ENCODE peak calls at places on chromosomes 3 and 15, in four cellular contexts. P is psoas muscle, J is K562, V is upper lobe of right lung. T is an unnamed sample.

GRCh38 chr15:31398677-31399260 is 72.1 kb downstream of the KLF13 start:
- DNase-seq in P (no peak), J (no peak), V (no peak), T (no peak)

GRCh38 chr3:48038971-48039481 is 22.8 kb upstream of the MAP4 start:
- DNase-seq in J (no peak), P (no peak), V (no peak), T (no peak)

GRCh38 chr3:7978104-7978457 is 523.5 kb upstream of the LMCD1 start:
- DNase-seq in J (no peak), P (no peak), V (no peak), T (no peak)

GRCh38 chr15:74768771-74769342 is 13.0 kb upstream of the CSK start:
- DNase-seq in P (no peak), V (peak; percentile 74), J (peak; percentile 72), T (peak; percentile 90)

GRCh38 chr3:160697628-160698382 is 20.8 kb downstream of the ARL14 start:
- DNase-seq in P (no peak), J (no peak), V (no peak), T (no peak)

GRCh38 chr3:102125994-102126368 is 276.7 kb downstream of the NFKBIZ start:
- DNase-seq in P (no peak), V (no peak), J (no peak), T (no peak)

GRCh38 chr3:40086890-40087884 is 222.3 kb upstream of the EIF1B start:
- DNase-seq in J (no peak), P (no peak), V (no peak), T (no peak)

GRCh38 chr3:169256791-169257522 is 406.6 kb downstream of the MECOM start:
- DNase-seq in V (no peak), P (no peak), J (no peak), T (no peak)

GRCh38 chr3:141094851-141095545 is 43.9 kb downstream of the SPSB4 start:
- DNase-seq in P (peak; percentile 81), V (no peak), J (no peak), T (no peak)

GRCh38 chr3:42498034-42498433 is 4.4 kb upstream of the VIPR1 start:
- DNase-seq in V (no peak), J (no peak), P (no peak), T (no peak)

GRCh38 chr3:29618395-29619291 is 337.8 kb downstream of the RBMS3 start:
- DNase-seq in P (no peak), V (no peak), J (no peak), T (no peak)

GRCh38 chr3:177772908-177773557 is 575.8 kb upstream of the TBL1XR1 start:
- DNase-seq in J (no peak), V (no peak), P (no peak), T (no peak)

GRCh38 chr3:159882784-159883779 is 105.6 kb upstream of the IL12A start:
- DNase-seq in P (no peak), V (no peak), J (no peak), T (no peak)

GRCh38 chr15:70522323-70522966 is 240.9 kb downstream of the UACA start:
- DNase-seq in P (no peak), V (no peak), J (no peak), T (no peak)

GRCh38 chr3:71989165-71989564 is 204.2 kb upstream of the PROK2 start:
- DNase-seq in J (no peak), P (peak; percentile 17), V (no peak), T (no peak)

GRCh38 chr3:168249048-168249538 is 153.4 kb upstream of the GOLIM4 start:
- DNase-seq in V (no peak), J (no peak), P (no peak), T (no peak)

GRCh38 chr3:4780545-4780957 is 198.7 kb upstream of the BHLHE40 start:
- DNase-seq in J (no peak), P (no peak), V (no peak), T (no peak)

GRCh38 chr3:53140575-53141467 is 10.6 kb upstream of the RFT1 start:
- DNase-seq in V (peak; percentile 27), J (no peak), P (no peak), T (no peak)

GRCh38 chr3:53144446-53144845 is 14.2 kb upstream of the RFT1 start:
- DNase-seq in P (peak; percentile 5), J (no peak), V (no peak), T (no peak)

GRCh38 chr3:53141468-53141840 is 11.2 kb upstream of the RFT1 start:
- DNase-seq in J (no peak), V (no peak), P (no peak), T (no peak)

GRCh38 chr3:53145109-53146077 is 15.2 kb upstream of the RFT1 start:
- DNase-seq in P (peak; percentile 0), J (no peak), V (no peak), T (no peak)

DNA sequence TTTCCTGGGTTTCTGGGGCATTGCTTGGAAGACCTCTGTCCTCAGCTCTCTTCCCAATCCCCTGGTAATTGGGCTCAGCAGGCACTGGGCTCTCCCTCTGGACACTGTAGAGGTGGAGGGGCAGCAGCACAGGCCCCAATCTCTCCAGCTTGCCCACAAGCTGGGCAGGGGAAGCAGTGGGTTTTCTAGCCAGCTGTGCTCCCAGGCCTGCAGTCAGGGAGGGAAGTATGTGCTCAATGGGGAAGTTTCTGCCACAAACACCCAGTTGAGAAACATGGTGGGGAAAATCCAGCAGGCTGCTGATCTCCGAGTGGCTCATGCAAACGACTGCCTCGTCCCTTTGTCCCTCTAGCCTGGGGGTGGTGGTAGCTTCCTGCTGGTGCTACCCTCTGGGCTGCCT is 12.8 kb upstream of the RFT1 start:
- DNase-seq in J (no peak), V (peak; percentile 59), P (peak; percentile 10), T (peak; percentile 85)
- H3K4me1 ChIP-seq in J (peaks cover 5% of the 10 kb centered on the region), V (peaks cover 21% of the 10 kb centered on the region), P (peaks cover 9% of the 10 kb centered on the region), T (peaks cover 3% of the 10 kb centered on the region)

GRCh38 chr3:27141668-27142067 is 227.5 kb downstream of the NEK10 start:
- DNase-seq in P (no peak), V (no peak), J (no peak), T (no peak)
- TF ChIP-seq CTCF in P (no peak), V (no peak), J (no peak), T (no peak)

DNA sequence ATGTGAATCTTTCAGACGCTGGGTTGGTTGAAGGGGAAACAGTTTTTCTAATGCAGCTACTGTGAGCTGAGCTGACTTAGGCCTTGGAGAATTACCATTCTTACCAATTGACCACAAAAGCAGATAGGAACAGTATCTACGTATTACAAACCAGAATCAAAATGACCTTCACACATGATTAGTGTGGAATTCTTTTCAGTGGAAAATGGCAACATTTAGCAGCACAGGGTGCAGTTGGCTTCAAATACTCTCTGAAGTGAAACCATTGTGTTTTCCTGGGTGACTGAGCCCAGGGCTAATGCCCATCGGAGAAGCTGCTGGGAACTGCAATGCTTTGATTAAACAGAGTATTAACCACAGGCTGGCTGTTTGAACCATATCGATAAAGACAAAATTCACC is 40.2 kb upstream of the GOLGA8J start:
- DNase-seq in P (no peak), V (no peak), J (no peak), T (no peak)
- H3K36me3 ChIP-seq in P (no peaks in the 10 kb centered on the region), V (no peaks in the 10 kb centered on the region), J (no peaks in the 10 kb centered on the region), T (no peaks in the 10 kb centered on the region)

GRCh38 chr3:58022490-58022889 is 14.3 kb downstream of the FLNB start:
- DNase-seq in P (no peak), V (no peak), J (no peak), T (no peak)
- H3K4me1 ChIP-seq in P (no peaks in the 10 kb centered on the region), V (peaks cover 17% of the 10 kb centered on the region), J (no peaks in the 10 kb centered on the region), T (peaks cover 14% of the 10 kb centered on the region)

GRCh38 chr3:195117978-195118581 is 152.9 kb downstream of the XXYLT1 start:
- DNase-seq in J (peak; percentile 90), V (no peak), P (no peak), T (no peak)
- TF ChIP-seq CTCF in J (peak; percentile 71), V (peak; percentile 21), P (no peak), T (no peak)

GRCh38 chr3:16378920-16379319 is 113.9 kb downstream of the OXNAD1 start:
- DNase-seq in V (no peak), P (no peak), J (no peak), T (no peak)
- H3K36me3 ChIP-seq in V (peaks cover 13% of the 10 kb centered on the region), P (no peaks in the 10 kb centered on the region), J (no peaks in the 10 kb centered on the region), T (no peaks in the 10 kb centered on the region)